ENCODE peak calls at places on chromosomes 6 and 20, in six cellular contexts. One of them, this sample, is unnamed.

GRCh38 chr20:21436186-21436585 is 38.9 kb upstream of the NKX2-4 start:
- DNase-seq in endothelial cell: no peak
- DNase-seq in effector memory CD8-positive, alpha-beta T cell: no peak
- DNase-seq in GM23248: peak
- DNase-seq in naive thymus-derived CD4-positive, alpha-beta T cell: no peak
- DNase-seq in lung: no peak
- DNase-seq in this sample: no peak

GRCh38 chr20:62674370-62674769 is 32.1 kb downstream of the SLCO4A1 start:
- DNase-seq in endothelial cell: no peak
- DNase-seq in lung: no peak
- DNase-seq in naive thymus-derived CD4-positive, alpha-beta T cell: no peak
- DNase-seq in effector memory CD8-positive, alpha-beta T cell: no peak
- DNase-seq in GM23248: no peak
- DNase-seq in this sample: no peak

GRCh38 chr20:62523473-62524203 is 47.8 kb upstream of the GATA5 start:
- DNase-seq in GM23248: peak
- DNase-seq in effector memory CD8-positive, alpha-beta T cell: no peak
- DNase-seq in endothelial cell: no peak
- DNase-seq in lung: no peak
- DNase-seq in naive thymus-derived CD4-positive, alpha-beta T cell: peak
- DNase-seq in this sample: no peak

GRCh38 chr6:21593927-21594421 is 423 bp downstream of the SOX4 start:
- DNase-seq in GM23248: peak
- DNase-seq in endothelial cell: peak
- DNase-seq in effector memory CD8-positive, alpha-beta T cell: peak
- DNase-seq in naive thymus-derived CD4-positive, alpha-beta T cell: no peak
- DNase-seq in lung: no peak
- DNase-seq in this sample: peak

GRCh38 chr20:24488800-24489175 is 19.4 kb downstream of the SYNDIG1 start:
- DNase-seq in effector memory CD8-positive, alpha-beta T cell: no peak
- DNase-seq in lung: no peak
- DNase-seq in naive thymus-derived CD4-positive, alpha-beta T cell: no peak
- DNase-seq in endothelial cell: no peak
- DNase-seq in GM23248: no peak
- DNase-seq in this sample: no peak

GRCh38 chr20:56627122-56628014 is 1.7 kb upstream of the TFAP2C start:
- DNase-seq in effector memory CD8-positive, alpha-beta T cell: no peak
- DNase-seq in GM23248: no peak
- DNase-seq in naive thymus-derived CD4-positive, alpha-beta T cell: no peak
- DNase-seq in endothelial cell: peak
- DNase-seq in lung: no peak
- DNase-seq in this sample: no peak

GRCh38 chr6:17358515-17358914 is 34.9 kb upstream of the CAP2 start:
- DNase-seq in naive thymus-derived CD4-positive, alpha-beta T cell: no peak
- DNase-seq in endothelial cell: no peak
- DNase-seq in effector memory CD8-positive, alpha-beta T cell: no peak
- DNase-seq in GM23248: no peak
- DNase-seq in lung: no peak
- DNase-seq in this sample: no peak

GRCh38 chr6:44047801-44048200 is 79.5 kb downstream of the MRPL14 start:
- DNase-seq in naive thymus-derived CD4-positive, alpha-beta T cell: no peak
- DNase-seq in GM23248: no peak
- DNase-seq in endothelial cell: no peak
- DNase-seq in effector memory CD8-positive, alpha-beta T cell: no peak
- DNase-seq in lung: no peak
- DNase-seq in this sample: no peak

GRCh38 chr6:170007468-170008240 is 256.2 kb downstream of the ERMARD start:
- DNase-seq in naive thymus-derived CD4-positive, alpha-beta T cell: no peak
- DNase-seq in effector memory CD8-positive, alpha-beta T cell: no peak
- DNase-seq in lung: no peak
- DNase-seq in endothelial cell: no peak
- DNase-seq in GM23248: no peak
- DNase-seq in this sample: no peak

GRCh38 chr6:93017213-93017612 is 402.1 kb downstream of the EPHA7 start:
- DNase-seq in effector memory CD8-positive, alpha-beta T cell: no peak
- DNase-seq in naive thymus-derived CD4-positive, alpha-beta T cell: no peak
- DNase-seq in GM23248: no peak
- DNase-seq in endothelial cell: no peak
- DNase-seq in lung: no peak
- DNase-seq in this sample: no peak

GRCh38 chr20:1375515-1375914 is 17.3 kb downstream of the FKBP1A start:
- DNase-seq in lung: no peak
- DNase-seq in effector memory CD8-positive, alpha-beta T cell: no peak
- DNase-seq in naive thymus-derived CD4-positive, alpha-beta T cell: no peak
- DNase-seq in GM23248: peak
- DNase-seq in endothelial cell: no peak
- DNase-seq in this sample: no peak

GRCh38 chr6:131372535-131372934 is 200.5 kb upstream of the ARG1 start:
- DNase-seq in endothelial cell: no peak
- DNase-seq in GM23248: peak
- DNase-seq in effector memory CD8-positive, alpha-beta T cell: no peak
- DNase-seq in naive thymus-derived CD4-positive, alpha-beta T cell: no peak
- DNase-seq in lung: no peak
- DNase-seq in this sample: no peak

GRCh38 chr6:52560462-52560861 is 16.4 kb downstream of the TRAM2 start:
- DNase-seq in endothelial cell: no peak
- DNase-seq in GM23248: peak
- DNase-seq in lung: no peak
- DNase-seq in effector memory CD8-positive, alpha-beta T cell: no peak
- DNase-seq in naive thymus-derived CD4-positive, alpha-beta T cell: no peak
- DNase-seq in this sample: no peak

GRCh38 chr6:139372326-139373153 is 1.9 kb downstream of the CITED2 start:
- DNase-seq in endothelial cell: no peak
- DNase-seq in naive thymus-derived CD4-positive, alpha-beta T cell: no peak
- DNase-seq in lung: no peak
- DNase-seq in GM23248: peak
- DNase-seq in effector memory CD8-positive, alpha-beta T cell: no peak
- DNase-seq in this sample: no peak

GRCh38 chr6:16769131-16769985 is 8.1 kb upstream of the ATXN1 start:
- DNase-seq in endothelial cell: no peak
- DNase-seq in lung: peak
- DNase-seq in effector memory CD8-positive, alpha-beta T cell: peak
- DNase-seq in GM23248: peak
- DNase-seq in naive thymus-derived CD4-positive, alpha-beta T cell: peak
- DNase-seq in this sample: peak

GRCh38 chr20:36641506-36641843 is 4.5 kb downstream of the SLA2 start:
- DNase-seq in endothelial cell: no peak
- DNase-seq in effector memory CD8-positive, alpha-beta T cell: no peak
- DNase-seq in GM23248: no peak
- DNase-seq in lung: no peak
- DNase-seq in naive thymus-derived CD4-positive, alpha-beta T cell: no peak
- DNase-seq in this sample: no peak

GRCh38 chr6:129675669-129676472 is 34.1 kb downstream of the ARHGAP18 start:
- DNase-seq in GM23248: no peak
- DNase-seq in effector memory CD8-positive, alpha-beta T cell: no peak
- DNase-seq in lung: no peak
- DNase-seq in endothelial cell: no peak
- DNase-seq in naive thymus-derived CD4-positive, alpha-beta T cell: no peak
- DNase-seq in this sample: no peak

GRCh38 chr6:116154887-116155286 is 29.0 kb upstream of the COL10A1 start:
- DNase-seq in lung: no peak
- DNase-seq in endothelial cell: no peak
- DNase-seq in GM23248: no peak
- DNase-seq in naive thymus-derived CD4-positive, alpha-beta T cell: no peak
- DNase-seq in effector memory CD8-positive, alpha-beta T cell: no peak
- DNase-seq in this sample: no peak

GRCh38 chr6:18148304-18149025 is 6.4 kb downstream of the TPMT start:
- DNase-seq in effector memory CD8-positive, alpha-beta T cell: no peak
- DNase-seq in naive thymus-derived CD4-positive, alpha-beta T cell: no peak
- DNase-seq in endothelial cell: no peak
- DNase-seq in GM23248: peak
- DNase-seq in lung: no peak
- DNase-seq in this sample: no peak

GRCh38 chr6:6657085-6657819 is 68.7 kb downstream of the LY86 start:
- DNase-seq in GM23248: no peak
- DNase-seq in naive thymus-derived CD4-positive, alpha-beta T cell: peak
- DNase-seq in effector memory CD8-positive, alpha-beta T cell: no peak
- DNase-seq in lung: no peak
- DNase-seq in endothelial cell: no peak
- DNase-seq in this sample: no peak

GRCh38 chr20:2585811-2586210 is 49.4 kb downstream of the TMC2 start:
- DNase-seq in GM23248: peak
- DNase-seq in effector memory CD8-positive, alpha-beta T cell: no peak
- DNase-seq in endothelial cell: no peak
- DNase-seq in naive thymus-derived CD4-positive, alpha-beta T cell: no peak
- DNase-seq in lung: no peak
- DNase-seq in this sample: no peak

GRCh38 chr6:111727798-111728197 is 122.1 kb upstream of the TRAF3IP2 start:
- DNase-seq in lung: no peak
- DNase-seq in effector memory CD8-positive, alpha-beta T cell: no peak
- DNase-seq in naive thymus-derived CD4-positive, alpha-beta T cell: no peak
- DNase-seq in GM23248: peak
- DNase-seq in endothelial cell: no peak
- DNase-seq in this sample: no peak

GRCh38 chr6:91704531-91704930 is 1117.7 kb upstream of the MAP3K7 start:
- DNase-seq in effector memory CD8-positive, alpha-beta T cell: no peak
- DNase-seq in naive thymus-derived CD4-positive, alpha-beta T cell: no peak
- DNase-seq in endothelial cell: no peak
- DNase-seq in lung: no peak
- DNase-seq in GM23248: peak
- DNase-seq in this sample: no peak

GRCh38 chr6:18166314-18167007 is 11.2 kb downstream of the KDM1B start:
- DNase-seq in GM23248: peak
- DNase-seq in endothelial cell: no peak
- DNase-seq in naive thymus-derived CD4-positive, alpha-beta T cell: no peak
- DNase-seq in effector memory CD8-positive, alpha-beta T cell: no peak
- DNase-seq in lung: no peak
- DNase-seq in this sample: no peak

GRCh38 chr20:62740286-62741141 is 31.9 kb downstream of the NTSR1 start:
- DNase-seq in effector memory CD8-positive, alpha-beta T cell: peak
- DNase-seq in endothelial cell: no peak
- DNase-seq in naive thymus-derived CD4-positive, alpha-beta T cell: peak
- DNase-seq in lung: peak
- DNase-seq in GM23248: peak
- DNase-seq in this sample: peak

GRCh38 chr6:36130672-36131516 is 581 bp downstream of the MAPK13 start:
- DNase-seq in GM23248: peak
- DNase-seq in endothelial cell: no peak
- DNase-seq in lung: peak
- DNase-seq in naive thymus-derived CD4-positive, alpha-beta T cell: peak
- DNase-seq in effector memory CD8-positive, alpha-beta T cell: peak
- DNase-seq in this sample: peak

This sample was measured in mucosa of gallbladder.